ENCODE peak calls at places on chromosomes 2 and 18, in six cellular contexts. G is K562, S is GM12878, N is A549, Y is endothelial cell of umbilical vein, V is HepG2. O is an unnamed sample.
A peak's percentile ranks its signal among the peaks of the same experiment; 100 is the strongest.

GRCh38 chr18:33052886-33053285 is 280.1 kb upstream of the KLHL14 start:
- DNase-seq in G (no peak), S (no peak), N (no peak), Y (no peak), V (no peak), O (no peak)

GRCh38 chr2:98484121-98484557 is 39.5 kb downstream of the INPP4A start:
- DNase-seq in G (no peak), S (no peak), N (no peak), Y (no peak), V (peak; percentile 80), O (no peak)

GRCh38 chr2:102975996-102976636 is 214.3 kb downstream of the TMEM182 start:
- DNase-seq in G (peak; percentile 34), S (no peak), N (peak; percentile 4), Y (no peak), V (peak; percentile 50), O (peak; percentile 49)

GRCh38 chr2:97714084-97714949 is 941 bp downstream of the ZAP70 start:
- DNase-seq in G (no peak), S (no peak), N (no peak), Y (no peak), V (no peak), O (no peak)

GRCh38 chr2:221792971-221793670 is 221.0 kb upstream of the EPHA4 start:
- DNase-seq in G (no peak), S (no peak), N (no peak), Y (no peak), V (no peak), O (no peak)

GRCh38 chr18:59141294-59142068 is 1.8 kb downstream of the SEC11C start:
- DNase-seq in G (no peak), S (no peak), N (no peak), Y (no peak), V (peak; percentile 97), O (no peak)

GRCh38 chr2:106867231-106867943 is 18.6 kb downstream of the ST6GAL2 start:
- DNase-seq in G (no peak), S (no peak), N (no peak), Y (no peak), V (no peak), O (no peak)

GRCh38 chr2:43345391-43345813 is 119.0 kb upstream of the ZFP36L2 start:
- DNase-seq in G (peak; percentile 8), S (no peak), N (no peak), Y (peak; percentile 36), V (no peak), O (no peak)

GRCh38 chr2:47010176-47010575 is 94.6 kb upstream of the MCFD2 start:
- DNase-seq in G (no peak), S (no peak), N (no peak), Y (no peak), V (no peak), O (no peak)

GRCh38 chr18:30970201-30970816 is 72.2 kb downstream of the DSC3 start:
- DNase-seq in G (peak; percentile 60), S (no peak), N (peak; percentile 6), Y (peak; percentile 30), V (peak; percentile 31), O (peak; percentile 51)

GRCh38 chr18:59799383-59800015 is 100.3 kb upstream of the PMAIP1 start:
- DNase-seq in G (no peak), S (no peak), N (no peak), Y (no peak), V (no peak), O (no peak)

GRCh38 chr18:45755936-45756335 is 32.0 kb downstream of the SLC14A1 start:
- DNase-seq in G (no peak), S (no peak), N (no peak), Y (peak; percentile 99), V (no peak), O (no peak)

GRCh38 chr2:64524604-64525322 is 635 bp downstream of the AFTPH start:
- DNase-seq in G (peak; percentile 42), S (no peak), N (peak; percentile 26), Y (no peak), V (peak; percentile 30), O (peak; percentile 59)

GRCh38 chr2:174300114-174300513 is 34.6 kb upstream of the SP9 start:
- DNase-seq in G (no peak), S (no peak), N (no peak), Y (no peak), V (peak; percentile 8), O (no peak)

GRCh38 chr18:79516441-79516931 is 120.8 kb downstream of the NFATC1 start:
- DNase-seq in G (no peak), S (no peak), N (no peak), Y (no peak), V (no peak), O (no peak)

GRCh38 chr18:27661320-27662049 is 476.4 kb upstream of the CHST9 start:
- DNase-seq in G (no peak), S (no peak), N (no peak), Y (no peak), V (no peak), O (no peak)

GRCh38 chr2:218029366-218030360 is 26.9 kb upstream of the TNS1 start:
- DNase-seq in G (no peak), S (no peak), N (no peak), Y (no peak), V (no peak), O (no peak)

GRCh38 chr2:140580799-140581198 is 1550.0 kb downstream of the LRP1B start:
- DNase-seq in G (no peak), S (no peak), N (no peak), Y (no peak), V (no peak), O (no peak)

GRCh38 chr2:21633531-21634310 is 510.0 kb downstream of the TDRD15 start:
- DNase-seq in G (no peak), S (no peak), N (no peak), Y (no peak), V (no peak), O (no peak)

GRCh38 chr2:230640540-230641011 is 72.1 kb upstream of the CAB39 start:
- DNase-seq in G (no peak), S (no peak), N (no peak), Y (no peak), V (no peak), O (no peak)

GRCh38 chr2:230642966-230643365 is 69.7 kb upstream of the CAB39 start:
- DNase-seq in G (no peak), S (no peak), N (no peak), Y (no peak), V (no peak), O (peak; percentile 22)

DNA sequence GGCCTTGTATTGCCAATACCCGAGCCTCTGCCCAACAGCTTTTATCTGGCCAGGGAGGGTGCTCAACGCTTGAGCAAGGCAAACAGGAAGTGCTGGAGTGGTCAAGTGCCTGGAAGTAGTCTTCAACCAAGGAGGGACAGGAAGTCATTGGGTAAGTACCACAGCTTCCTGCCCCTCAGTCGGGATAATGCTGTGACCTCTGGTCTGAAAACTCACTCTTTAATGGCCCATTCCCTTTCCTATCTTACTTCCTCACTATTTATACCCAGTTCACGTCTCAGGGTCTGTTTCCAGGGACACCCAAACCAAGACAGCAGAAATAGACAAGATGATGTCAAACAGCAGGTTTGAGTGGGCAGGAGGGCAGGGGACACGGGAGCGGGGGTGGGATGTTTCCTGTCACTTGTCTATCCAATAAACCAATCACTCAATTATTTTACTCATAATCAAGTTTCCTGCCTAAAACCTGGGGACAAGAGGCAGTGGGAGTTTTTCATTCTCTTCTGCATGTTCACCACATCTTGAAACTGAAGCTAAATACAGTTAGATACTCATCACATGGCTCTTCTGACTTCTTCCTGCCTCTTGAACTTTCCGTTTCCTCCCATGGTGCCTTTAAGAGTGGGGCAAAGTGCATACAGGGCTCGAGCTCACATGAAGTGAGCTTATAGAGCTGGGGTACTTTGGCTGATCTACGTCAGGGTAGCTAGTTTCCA is 68.9 kb upstream of the CAB39 start:
- DNase-seq in G (no peak), S (no peak), N (no peak), Y (no peak), V (no peak), O (peak; percentile 91)
- TF ChIP-seq MYC in G (no peak), S (no peak), N (no peak), Y (no peak), V (no peak), O (no peak)

GRCh38 chr18:48028081-48028480 is 97.6 kb upstream of the SMAD2 start:
- DNase-seq in G (no peak), S (no peak), N (no peak), Y (no peak), V (no peak), O (no peak)
- TF ChIP-seq CTCF in G (no peak), S (no peak), N (no peak), Y (no peak), V (no peak), O (no peak)

GRCh38 chr2:237490805-237491194 is 3.7 kb downstream of the MLPH start:
- DNase-seq in G (no peak), S (no peak), N (no peak), Y (no peak), V (no peak), O (no peak)

GRCh38 chr2:237488901-237489860 is 2.1 kb downstream of the MLPH start:
- DNase-seq in G (no peak), S (no peak), N (peak; percentile 63), Y (no peak), V (no peak), O (no peak)

GRCh38 chr2:237491515-237492118 is 4.6 kb downstream of the MLPH start:
- DNase-seq in G (no peak), S (no peak), N (no peak), Y (no peak), V (no peak), O (no peak)

GRCh38 chr2:237488295-237488694 is 1.2 kb downstream of the MLPH start:
- DNase-seq in G (no peak), S (no peak), N (no peak), Y (no peak), V (no peak), O (no peak)

GRCh38 chr2:237490009-237490804 is 3.2 kb downstream of the MLPH start:
- DNase-seq in G (no peak), S (no peak), N (no peak), Y (no peak), V (no peak), O (no peak)
- TF ChIP-seq POLR2A in G (no peak), S (no peak), N (no peak), Y (no peak), V (no peak), O (no peak)

GRCh38 chr2:189613077-189613636 is 32.6 kb upstream of the SLC40A1 start:
- DNase-seq in G (peak; percentile 88), S (no peak), N (peak; percentile 25), Y (peak; percentile 98), V (peak; percentile 96), O (no peak)
- TF ChIP-seq MYC in G (no peak), S (no peak), N (no peak), Y (no peak), V (no peak), O (no peak)

GRCh38 chr18:199214-199613 is 40.9 kb downstream of the USP14 start:
- DNase-seq in G (no peak), S (no peak), N (no peak), Y (no peak), V (no peak), O (no peak)
- TF ChIP-seq CTCF in G (no peak), S (no peak), N (no peak), Y (no peak), V (no peak), O (no peak)

GRCh38 chr2:86195055-86195807 is at the start of gene IMMT:
- DNase-seq in G (peak; percentile 98), S (peak; percentile 76), N (peak; percentile 93), Y (peak; percentile 98), V (peak; percentile 97), O (peak; percentile 99)
- TF ChIP-seq POLR2A in G (peak; percentile 100), S (peak; percentile 93), N (peak; percentile 89), Y (peak; percentile 89), V (peak; percentile 95), O (peak; percentile 88)

O was measured in NB4.